ENCODE peak calls at places on chromosomes 6 and 20, in eight cellular contexts. One of them, this sample, is unnamed.

GRCh38 chr20:2873010-2873746 is at the start of gene PTPRA:
- DNase-seq in AG08396: peak
- DNase-seq in CD4-positive, alpha-beta memory T cell: peak
- DNase-seq in head of caudate nucleus: peak
- DNase-seq in activated B cell treated with CpG ODN at 0.5 μM for 24 hours: peak
- DNase-seq in HL-60: peak
- DNase-seq in AG04450: peak
- DNase-seq in naive B cell: peak
- DNase-seq in this sample: peak

GRCh38 chr20:2234788-2235187 is 61.0 kb upstream of the TGM3 start:
- DNase-seq in AG08396: no peak
- DNase-seq in CD4-positive, alpha-beta memory T cell: no peak
- DNase-seq in head of caudate nucleus: no peak
- DNase-seq in activated B cell treated with CpG ODN at 0.5 μM for 24 hours: no peak
- DNase-seq in HL-60: no peak
- DNase-seq in AG04450: no peak
- DNase-seq in naive B cell: no peak
- DNase-seq in this sample: no peak

GRCh38 chr6:109672204-109672603 is 18.8 kb downstream of the AK9 start:
- DNase-seq in AG08396: no peak
- DNase-seq in CD4-positive, alpha-beta memory T cell: no peak
- DNase-seq in head of caudate nucleus: no peak
- DNase-seq in activated B cell treated with CpG ODN at 0.5 μM for 24 hours: no peak
- DNase-seq in HL-60: no peak
- DNase-seq in AG04450: no peak
- DNase-seq in naive B cell: no peak
- DNase-seq in this sample: no peak

GRCh38 chr6:122752493-122752892 is 27.0 kb upstream of the FABP7 start:
- DNase-seq in AG08396: no peak
- DNase-seq in CD4-positive, alpha-beta memory T cell: no peak
- DNase-seq in head of caudate nucleus: no peak
- DNase-seq in activated B cell treated with CpG ODN at 0.5 μM for 24 hours: no peak
- DNase-seq in HL-60: no peak
- DNase-seq in AG04450: no peak
- DNase-seq in naive B cell: no peak
- DNase-seq in this sample: no peak

GRCh38 chr20:32763202-32763999 is 1.2 kb downstream of the DNMT3B start:
- DNase-seq in AG08396: no peak
- DNase-seq in CD4-positive, alpha-beta memory T cell: no peak
- DNase-seq in head of caudate nucleus: no peak
- DNase-seq in activated B cell treated with CpG ODN at 0.5 μM for 24 hours: peak
- DNase-seq in HL-60: no peak
- DNase-seq in AG04450: no peak
- DNase-seq in naive B cell: no peak
- DNase-seq in this sample: no peak

GRCh38 chr6:16200231-16200941 is 38.0 kb upstream of the GMPR start:
- DNase-seq in AG08396: no peak
- DNase-seq in CD4-positive, alpha-beta memory T cell: no peak
- DNase-seq in head of caudate nucleus: no peak
- DNase-seq in activated B cell treated with CpG ODN at 0.5 μM for 24 hours: no peak
- DNase-seq in HL-60: no peak
- DNase-seq in AG04450: no peak
- DNase-seq in naive B cell: no peak
- DNase-seq in this sample: no peak

GRCh38 chr6:45514454-45514853 is 136.7 kb upstream of the SUPT3H start:
- DNase-seq in AG08396: no peak
- DNase-seq in CD4-positive, alpha-beta memory T cell: no peak
- DNase-seq in head of caudate nucleus: no peak
- DNase-seq in activated B cell treated with CpG ODN at 0.5 μM for 24 hours: no peak
- DNase-seq in HL-60: no peak
- DNase-seq in AG04450: no peak
- DNase-seq in naive B cell: no peak
- DNase-seq in this sample: no peak

GRCh38 chr20:5863040-5863811 is 87.1 kb downstream of the TRMT6 start:
- DNase-seq in AG08396: peak
- DNase-seq in CD4-positive, alpha-beta memory T cell: no peak
- DNase-seq in head of caudate nucleus: no peak
- DNase-seq in activated B cell treated with CpG ODN at 0.5 μM for 24 hours: no peak
- DNase-seq in HL-60: peak
- DNase-seq in AG04450: no peak
- DNase-seq in naive B cell: no peak
- DNase-seq in this sample: no peak

GRCh38 chr6:86943819-86944407 is 6.6 kb downstream of the HTR1E start:
- DNase-seq in AG08396: no peak
- DNase-seq in CD4-positive, alpha-beta memory T cell: no peak
- DNase-seq in head of caudate nucleus: no peak
- DNase-seq in activated B cell treated with CpG ODN at 0.5 μM for 24 hours: no peak
- DNase-seq in HL-60: no peak
- DNase-seq in AG04450: no peak
- DNase-seq in naive B cell: no peak
- DNase-seq in this sample: no peak

GRCh38 chr6:39154705-39155104 is 39.7 kb upstream of the SAYSD1 start:
- DNase-seq in AG08396: no peak
- DNase-seq in CD4-positive, alpha-beta memory T cell: no peak
- DNase-seq in head of caudate nucleus: no peak
- DNase-seq in activated B cell treated with CpG ODN at 0.5 μM for 24 hours: no peak
- DNase-seq in HL-60: no peak
- DNase-seq in AG04450: no peak
- DNase-seq in naive B cell: no peak
- DNase-seq in this sample: no peak

GRCh38 chr6:131199568-131200272 is 64.5 kb downstream of the AKAP7 start:
- DNase-seq in AG08396: peak
- DNase-seq in CD4-positive, alpha-beta memory T cell: peak
- DNase-seq in head of caudate nucleus: peak
- DNase-seq in activated B cell treated with CpG ODN at 0.5 μM for 24 hours: peak
- DNase-seq in HL-60: peak
- DNase-seq in AG04450: no peak
- DNase-seq in naive B cell: peak
- DNase-seq in this sample: no peak

GRCh38 chr20:43979576-43979975 is 64.9 kb downstream of the TOX2 start:
- DNase-seq in AG08396: no peak
- DNase-seq in CD4-positive, alpha-beta memory T cell: no peak
- DNase-seq in head of caudate nucleus: no peak
- DNase-seq in activated B cell treated with CpG ODN at 0.5 μM for 24 hours: no peak
- DNase-seq in HL-60: no peak
- DNase-seq in AG04450: no peak
- DNase-seq in naive B cell: no peak
- DNase-seq in this sample: no peak

GRCh38 chr6:33428219-33428890 is 8.5 kb downstream of the SYNGAP1 start:
- DNase-seq in AG08396: peak
- DNase-seq in CD4-positive, alpha-beta memory T cell: no peak
- DNase-seq in head of caudate nucleus: no peak
- DNase-seq in activated B cell treated with CpG ODN at 0.5 μM for 24 hours: peak
- DNase-seq in HL-60: peak
- DNase-seq in AG04450: no peak
- DNase-seq in naive B cell: peak
- DNase-seq in this sample: no peak

GRCh38 chr6:95133578-95133977 is 443.8 kb upstream of the MANEA start:
- DNase-seq in AG08396: no peak
- DNase-seq in CD4-positive, alpha-beta memory T cell: no peak
- DNase-seq in head of caudate nucleus: no peak
- DNase-seq in activated B cell treated with CpG ODN at 0.5 μM for 24 hours: no peak
- DNase-seq in HL-60: no peak
- DNase-seq in AG04450: no peak
- DNase-seq in naive B cell: no peak
- DNase-seq in this sample: no peak

GRCh38 chr20:4243071-4243470 is 227.7 kb upstream of the RNF24 start:
- DNase-seq in AG08396: no peak
- DNase-seq in CD4-positive, alpha-beta memory T cell: no peak
- DNase-seq in head of caudate nucleus: no peak
- DNase-seq in activated B cell treated with CpG ODN at 0.5 μM for 24 hours: no peak
- DNase-seq in HL-60: no peak
- DNase-seq in AG04450: no peak
- DNase-seq in naive B cell: no peak
- DNase-seq in this sample: no peak

GRCh38 chr6:17352302-17352701 is 41.1 kb upstream of the CAP2 start:
- DNase-seq in AG08396: no peak
- DNase-seq in CD4-positive, alpha-beta memory T cell: no peak
- DNase-seq in head of caudate nucleus: no peak
- DNase-seq in activated B cell treated with CpG ODN at 0.5 μM for 24 hours: no peak
- DNase-seq in HL-60: no peak
- DNase-seq in AG04450: no peak
- DNase-seq in naive B cell: no peak
- DNase-seq in this sample: no peak

GRCh38 chr6:63430985-63431519 is 111.3 kb upstream of the LGSN start:
- DNase-seq in AG08396: no peak
- DNase-seq in CD4-positive, alpha-beta memory T cell: no peak
- DNase-seq in head of caudate nucleus: no peak
- DNase-seq in activated B cell treated with CpG ODN at 0.5 μM for 24 hours: no peak
- DNase-seq in HL-60: no peak
- DNase-seq in AG04450: no peak
- DNase-seq in naive B cell: no peak
- DNase-seq in this sample: no peak

GRCh38 chr20:62914970-62915457 is 11.3 kb downstream of the DIDO1 start:
- DNase-seq in AG08396: peak
- DNase-seq in CD4-positive, alpha-beta memory T cell: no peak
- DNase-seq in head of caudate nucleus: no peak
- DNase-seq in activated B cell treated with CpG ODN at 0.5 μM for 24 hours: no peak
- DNase-seq in HL-60: peak
- DNase-seq in AG04450: no peak
- DNase-seq in naive B cell: no peak
- DNase-seq in this sample: no peak

GRCh38 chr6:44053106-44053756 is 74.0 kb downstream of the MRPL14 start:
- DNase-seq in AG08396: no peak
- DNase-seq in CD4-positive, alpha-beta memory T cell: no peak
- DNase-seq in head of caudate nucleus: no peak
- DNase-seq in activated B cell treated with CpG ODN at 0.5 μM for 24 hours: no peak
- DNase-seq in HL-60: no peak
- DNase-seq in AG04450: no peak
- DNase-seq in naive B cell: no peak
- DNase-seq in this sample: no peak

GRCh38 chr6:144466716-144467115 is 181.6 kb downstream of the UTRN start:
- DNase-seq in AG08396: no peak
- DNase-seq in CD4-positive, alpha-beta memory T cell: no peak
- DNase-seq in head of caudate nucleus: no peak
- DNase-seq in activated B cell treated with CpG ODN at 0.5 μM for 24 hours: no peak
- DNase-seq in HL-60: no peak
- DNase-seq in AG04450: no peak
- DNase-seq in naive B cell: no peak
- DNase-seq in this sample: no peak

GRCh38 chr6:132669690-132670291 is 10.8 kb upstream of the TAAR1 start:
- DNase-seq in AG08396: peak
- DNase-seq in CD4-positive, alpha-beta memory T cell: peak
- DNase-seq in head of caudate nucleus: no peak
- DNase-seq in activated B cell treated with CpG ODN at 0.5 μM for 24 hours: no peak
- DNase-seq in HL-60: no peak
- DNase-seq in AG04450: no peak
- DNase-seq in naive B cell: peak
- DNase-seq in this sample: no peak

GRCh38 chr6:149965191-149966020 is 1.7 kb downstream of the ULBP1 start:
- DNase-seq in AG08396: no peak
- DNase-seq in CD4-positive, alpha-beta memory T cell: peak
- DNase-seq in head of caudate nucleus: no peak
- DNase-seq in activated B cell treated with CpG ODN at 0.5 μM for 24 hours: no peak
- DNase-seq in HL-60: no peak
- DNase-seq in AG04450: no peak
- DNase-seq in naive B cell: peak
- DNase-seq in this sample: no peak

GRCh38 chr6:56102216-56102615 is 145.2 kb downstream of the COL21A1 start:
- DNase-seq in AG08396: no peak
- DNase-seq in CD4-positive, alpha-beta memory T cell: no peak
- DNase-seq in head of caudate nucleus: no peak
- DNase-seq in activated B cell treated with CpG ODN at 0.5 μM for 24 hours: no peak
- DNase-seq in HL-60: no peak
- DNase-seq in AG04450: no peak
- DNase-seq in naive B cell: no peak
- DNase-seq in this sample: no peak

GRCh38 chr6:163533443-163533842 is 118.9 kb downstream of the QKI start:
- DNase-seq in AG08396: peak
- DNase-seq in CD4-positive, alpha-beta memory T cell: no peak
- DNase-seq in head of caudate nucleus: no peak
- DNase-seq in activated B cell treated with CpG ODN at 0.5 μM for 24 hours: no peak
- DNase-seq in HL-60: no peak
- DNase-seq in AG04450: peak
- DNase-seq in naive B cell: no peak
- DNase-seq in this sample: peak

GRCh38 chr20:32870489-32870888 is 11.8 kb downstream of the EFCAB8 start:
- DNase-seq in AG08396: no peak
- DNase-seq in CD4-positive, alpha-beta memory T cell: no peak
- DNase-seq in head of caudate nucleus: no peak
- DNase-seq in activated B cell treated with CpG ODN at 0.5 μM for 24 hours: no peak
- DNase-seq in HL-60: peak
- DNase-seq in AG04450: no peak
- DNase-seq in naive B cell: no peak
- DNase-seq in this sample: no peak

GRCh38 chr20:23111307-23111943 is 25.3 kb upstream of the CD93 start:
- DNase-seq in AG08396: no peak
- DNase-seq in CD4-positive, alpha-beta memory T cell: no peak
- DNase-seq in head of caudate nucleus: no peak
- DNase-seq in activated B cell treated with CpG ODN at 0.5 μM for 24 hours: no peak
- DNase-seq in HL-60: no peak
- DNase-seq in AG04450: no peak
- DNase-seq in naive B cell: no peak
- DNase-seq in this sample: no peak

GRCh38 chr6:43669050-43669921 is 18.3 kb downstream of the MRPS18A start:
- DNase-seq in AG08396: peak
- DNase-seq in CD4-positive, alpha-beta memory T cell: no peak
- DNase-seq in head of caudate nucleus: no peak
- DNase-seq in activated B cell treated with CpG ODN at 0.5 μM for 24 hours: no peak
- DNase-seq in HL-60: no peak
- DNase-seq in AG04450: no peak
- DNase-seq in naive B cell: no peak
- DNase-seq in this sample: no peak

GRCh38 chr6:56693246-56693607 is 50.5 kb upstream of the DST start:
- DNase-seq in AG08396: no peak
- DNase-seq in CD4-positive, alpha-beta memory T cell: no peak
- DNase-seq in head of caudate nucleus: peak
- DNase-seq in activated B cell treated with CpG ODN at 0.5 μM for 24 hours: no peak
- DNase-seq in HL-60: no peak
- DNase-seq in AG04450: no peak
- DNase-seq in naive B cell: no peak
- DNase-seq in this sample: no peak

GRCh38 chr6:28868873-28869272 is 54.9 kb downstream of the TRIM27 start:
- DNase-seq in AG08396: no peak
- DNase-seq in CD4-positive, alpha-beta memory T cell: no peak
- DNase-seq in head of caudate nucleus: no peak
- DNase-seq in activated B cell treated with CpG ODN at 0.5 μM for 24 hours: no peak
- DNase-seq in HL-60: no peak
- DNase-seq in AG04450: no peak
- DNase-seq in naive B cell: no peak
- DNase-seq in this sample: no peak

GRCh38 chr20:11092151-11092550 is 418.4 kb upstream of the JAG1 start:
- DNase-seq in AG08396: no peak
- DNase-seq in CD4-positive, alpha-beta memory T cell: no peak
- DNase-seq in head of caudate nucleus: no peak
- DNase-seq in activated B cell treated with CpG ODN at 0.5 μM for 24 hours: no peak
- DNase-seq in HL-60: no peak
- DNase-seq in AG04450: no peak
- DNase-seq in naive B cell: no peak
- DNase-seq in this sample: no peak

GRCh38 chr20:49595811-49596545 is 28.0 kb upstream of the PTGIS start:
- DNase-seq in AG08396: no peak
- DNase-seq in CD4-positive, alpha-beta memory T cell: no peak
- DNase-seq in head of caudate nucleus: no peak
- DNase-seq in activated B cell treated with CpG ODN at 0.5 μM for 24 hours: no peak
- DNase-seq in HL-60: no peak
- DNase-seq in AG04450: no peak
- DNase-seq in naive B cell: no peak
- DNase-seq in this sample: no peak

GRCh38 chr6:157104803-157105202 is 218.5 kb downstream of the TMEM242 start:
- DNase-seq in AG08396: no peak
- DNase-seq in CD4-positive, alpha-beta memory T cell: no peak
- DNase-seq in head of caudate nucleus: no peak
- DNase-seq in activated B cell treated with CpG ODN at 0.5 μM for 24 hours: no peak
- DNase-seq in HL-60: no peak
- DNase-seq in AG04450: no peak
- DNase-seq in naive B cell: no peak
- DNase-seq in this sample: no peak

GRCh38 chr6:9112548-9112947 is 677.2 kb upstream of the SLC35B3 start:
- DNase-seq in AG08396: no peak
- DNase-seq in CD4-positive, alpha-beta memory T cell: no peak
- DNase-seq in head of caudate nucleus: no peak
- DNase-seq in activated B cell treated with CpG ODN at 0.5 μM for 24 hours: no peak
- DNase-seq in HL-60: no peak
- DNase-seq in AG04450: no peak
- DNase-seq in naive B cell: no peak
- DNase-seq in this sample: no peak

GRCh38 chr20:14284443-14284842 is 53.0 kb downstream of the FLRT3 start:
- DNase-seq in AG08396: no peak
- DNase-seq in CD4-positive, alpha-beta memory T cell: no peak
- DNase-seq in head of caudate nucleus: no peak
- DNase-seq in activated B cell treated with CpG ODN at 0.5 μM for 24 hours: no peak
- DNase-seq in HL-60: no peak
- DNase-seq in AG04450: no peak
- DNase-seq in naive B cell: no peak
- DNase-seq in this sample: no peak